ENCODE peak calls at places on chromosomes 6 and 20, in seven cellular contexts. One of them, this sample, is unnamed.
A peak's percentile ranks its signal among the peaks of the same experiment; 100 is the strongest.

GRCh38 chr6:157905590-157906337 is 75.9 kb upstream of the SYNJ2 start:
- DNase-seq in fibroblast of mammary gland: no peak
- DNase-seq in neuronal stem cell: no peak
- DNase-seq in left ventricle myocardium inferior: no peak
- DNase-seq in astrocyte: no peak
- DNase-seq in GM23338: peak; percentile 57
- DNase-seq in OCI-LY7: no peak
- DNase-seq in this sample: no peak

GRCh38 chr6:23040899-23041298 is 471.5 kb downstream of the HDGFL1 start:
- DNase-seq in fibroblast of mammary gland: no peak
- DNase-seq in neuronal stem cell: no peak
- DNase-seq in left ventricle myocardium inferior: no peak
- DNase-seq in astrocyte: no peak
- DNase-seq in GM23338: no peak
- DNase-seq in OCI-LY7: no peak
- DNase-seq in this sample: no peak

GRCh38 chr20:54132612-54133433 is 41.0 kb downstream of the CYP24A1 start:
- DNase-seq in fibroblast of mammary gland: peak; percentile 100
- DNase-seq in neuronal stem cell: peak; percentile 35
- DNase-seq in left ventricle myocardium inferior: no peak
- DNase-seq in astrocyte: peak; percentile 99
- DNase-seq in GM23338: peak; percentile 76
- DNase-seq in OCI-LY7: no peak
- DNase-seq in this sample: no peak

GRCh38 chr20:61976650-61977332 is 88.9 kb downstream of the TAF4 start:
- DNase-seq in fibroblast of mammary gland: no peak
- DNase-seq in neuronal stem cell: no peak
- DNase-seq in left ventricle myocardium inferior: no peak
- DNase-seq in astrocyte: no peak
- DNase-seq in GM23338: no peak
- DNase-seq in OCI-LY7: no peak
- DNase-seq in this sample: no peak

GRCh38 chr20:50394569-50394968 is 115.6 kb upstream of the PTPN1 start:
- DNase-seq in fibroblast of mammary gland: no peak
- DNase-seq in neuronal stem cell: no peak
- DNase-seq in left ventricle myocardium inferior: no peak
- DNase-seq in astrocyte: no peak
- DNase-seq in GM23338: no peak
- DNase-seq in OCI-LY7: no peak
- DNase-seq in this sample: no peak

GRCh38 chr20:17538517-17539170 is 7.5 kb upstream of the BFSP1 start:
- DNase-seq in fibroblast of mammary gland: peak; percentile 34
- DNase-seq in neuronal stem cell: no peak
- DNase-seq in left ventricle myocardium inferior: no peak
- DNase-seq in astrocyte: peak; percentile 44
- DNase-seq in GM23338: no peak
- DNase-seq in OCI-LY7: no peak
- DNase-seq in this sample: peak; percentile 64

GRCh38 chr6:87155920-87156600 is 695 bp downstream of the ZNF292 start:
- DNase-seq in fibroblast of mammary gland: peak; percentile 37
- DNase-seq in neuronal stem cell: peak; percentile 85
- DNase-seq in left ventricle myocardium inferior: peak; percentile 43
- DNase-seq in astrocyte: peak; percentile 44
- DNase-seq in GM23338: peak; percentile 85
- DNase-seq in OCI-LY7: peak; percentile 35
- DNase-seq in this sample: peak; percentile 56

GRCh38 chr20:43809206-43809819 is 82.5 kb upstream of the GTSF1L start:
- DNase-seq in fibroblast of mammary gland: no peak
- DNase-seq in neuronal stem cell: no peak
- DNase-seq in left ventricle myocardium inferior: no peak
- DNase-seq in astrocyte: no peak
- DNase-seq in GM23338: no peak
- DNase-seq in OCI-LY7: peak; percentile 3
- DNase-seq in this sample: no peak

GRCh38 chr20:33299111-33299603 is 16.1 kb downstream of the BPIFB1 start:
- DNase-seq in fibroblast of mammary gland: peak; percentile 35
- DNase-seq in neuronal stem cell: peak; percentile 70
- DNase-seq in left ventricle myocardium inferior: peak; percentile 52
- DNase-seq in astrocyte: peak; percentile 6
- DNase-seq in GM23338: peak; percentile 86
- DNase-seq in OCI-LY7: peak; percentile 60
- DNase-seq in this sample: peak; percentile 72

GRCh38 chr6:4413073-4413472 is 277.7 kb upstream of the ECI2 start:
- DNase-seq in fibroblast of mammary gland: peak; percentile 78
- DNase-seq in neuronal stem cell: no peak
- DNase-seq in left ventricle myocardium inferior: no peak
- DNase-seq in astrocyte: peak; percentile 56
- DNase-seq in GM23338: no peak
- DNase-seq in OCI-LY7: no peak
- DNase-seq in this sample: no peak

GRCh38 chr6:36075656-36076055 is 48.0 kb downstream of the MAPK14 start:
- DNase-seq in fibroblast of mammary gland: no peak
- DNase-seq in neuronal stem cell: no peak
- DNase-seq in left ventricle myocardium inferior: no peak
- DNase-seq in astrocyte: no peak
- DNase-seq in GM23338: peak; percentile 53
- DNase-seq in OCI-LY7: peak; percentile 43
- DNase-seq in this sample: no peak

GRCh38 chr6:110130362-110130761 is 49.1 kb downstream of the WASF1 start:
- DNase-seq in fibroblast of mammary gland: no peak
- DNase-seq in neuronal stem cell: no peak
- DNase-seq in left ventricle myocardium inferior: no peak
- DNase-seq in astrocyte: no peak
- DNase-seq in GM23338: no peak
- DNase-seq in OCI-LY7: no peak
- DNase-seq in this sample: no peak

GRCh38 chr6:111985202-111985731 is 68.6 kb upstream of the CCN6 start:
- DNase-seq in fibroblast of mammary gland: peak; percentile 94
- DNase-seq in neuronal stem cell: no peak
- DNase-seq in left ventricle myocardium inferior: no peak
- DNase-seq in astrocyte: peak; percentile 99
- DNase-seq in GM23338: peak; percentile 96
- DNase-seq in OCI-LY7: no peak
- DNase-seq in this sample: no peak

GRCh38 chr6:127464881-127465459 is 5.8 kb upstream of the KIAA0408 start:
- DNase-seq in fibroblast of mammary gland: peak; percentile 75
- DNase-seq in neuronal stem cell: peak; percentile 48
- DNase-seq in left ventricle myocardium inferior: peak; percentile 50
- DNase-seq in astrocyte: peak; percentile 51
- DNase-seq in GM23338: peak; percentile 89
- DNase-seq in OCI-LY7: peak; percentile 37
- DNase-seq in this sample: peak; percentile 84

GRCh38 chr20:16821211-16822089 is 73.3 kb downstream of the OTOR start:
- DNase-seq in fibroblast of mammary gland: peak; percentile 43
- DNase-seq in neuronal stem cell: peak; percentile 35
- DNase-seq in left ventricle myocardium inferior: no peak
- DNase-seq in astrocyte: peak; percentile 6
- DNase-seq in GM23338: peak; percentile 79
- DNase-seq in OCI-LY7: peak; percentile 57
- DNase-seq in this sample: peak; percentile 35

GRCh38 chr6:41584668-41585205 is 38.6 kb downstream of the FOXP4 start:
- DNase-seq in fibroblast of mammary gland: no peak
- DNase-seq in neuronal stem cell: no peak
- DNase-seq in left ventricle myocardium inferior: no peak
- DNase-seq in astrocyte: no peak
- DNase-seq in GM23338: peak; percentile 82
- DNase-seq in OCI-LY7: no peak
- DNase-seq in this sample: no peak

GRCh38 chr20:48148020-48148419 is 362.7 kb upstream of the SULF2 start:
- DNase-seq in fibroblast of mammary gland: no peak
- DNase-seq in neuronal stem cell: no peak
- DNase-seq in left ventricle myocardium inferior: no peak
- DNase-seq in astrocyte: no peak
- DNase-seq in GM23338: no peak
- DNase-seq in OCI-LY7: no peak
- DNase-seq in this sample: no peak

GRCh38 chr20:39823239-39823638 is 861.1 kb downstream of the DHX35 start:
- DNase-seq in fibroblast of mammary gland: peak; percentile 95
- DNase-seq in neuronal stem cell: no peak
- DNase-seq in left ventricle myocardium inferior: no peak
- DNase-seq in astrocyte: peak; percentile 96
- DNase-seq in GM23338: no peak
- DNase-seq in OCI-LY7: no peak
- DNase-seq in this sample: no peak

GRCh38 chr20:21352703-21353102 is 44.6 kb downstream of the NKX2-4 start:
- DNase-seq in fibroblast of mammary gland: peak; percentile 61
- DNase-seq in neuronal stem cell: no peak
- DNase-seq in left ventricle myocardium inferior: no peak
- DNase-seq in astrocyte: peak; percentile 72
- DNase-seq in GM23338: no peak
- DNase-seq in OCI-LY7: no peak
- DNase-seq in this sample: no peak

GRCh38 chr20:57267158-57267821 is 849 bp upstream of the BMP7 start:
- DNase-seq in fibroblast of mammary gland: no peak
- DNase-seq in neuronal stem cell: no peak
- DNase-seq in left ventricle myocardium inferior: no peak
- DNase-seq in astrocyte: no peak
- DNase-seq in GM23338: no peak
- DNase-seq in OCI-LY7: no peak
- DNase-seq in this sample: no peak

GRCh38 chr6:155250701-155251381 is 13.0 kb upstream of the CLDN20 start:
- DNase-seq in fibroblast of mammary gland: no peak
- DNase-seq in neuronal stem cell: no peak
- DNase-seq in left ventricle myocardium inferior: no peak
- DNase-seq in astrocyte: no peak
- DNase-seq in GM23338: no peak
- DNase-seq in OCI-LY7: no peak
- DNase-seq in this sample: no peak

GRCh38 chr6:22049002-22049401 is 247.8 kb downstream of the PRL start:
- DNase-seq in fibroblast of mammary gland: no peak
- DNase-seq in neuronal stem cell: no peak
- DNase-seq in left ventricle myocardium inferior: no peak
- DNase-seq in astrocyte: no peak
- DNase-seq in GM23338: no peak
- DNase-seq in OCI-LY7: no peak
- DNase-seq in this sample: no peak

DNA sequence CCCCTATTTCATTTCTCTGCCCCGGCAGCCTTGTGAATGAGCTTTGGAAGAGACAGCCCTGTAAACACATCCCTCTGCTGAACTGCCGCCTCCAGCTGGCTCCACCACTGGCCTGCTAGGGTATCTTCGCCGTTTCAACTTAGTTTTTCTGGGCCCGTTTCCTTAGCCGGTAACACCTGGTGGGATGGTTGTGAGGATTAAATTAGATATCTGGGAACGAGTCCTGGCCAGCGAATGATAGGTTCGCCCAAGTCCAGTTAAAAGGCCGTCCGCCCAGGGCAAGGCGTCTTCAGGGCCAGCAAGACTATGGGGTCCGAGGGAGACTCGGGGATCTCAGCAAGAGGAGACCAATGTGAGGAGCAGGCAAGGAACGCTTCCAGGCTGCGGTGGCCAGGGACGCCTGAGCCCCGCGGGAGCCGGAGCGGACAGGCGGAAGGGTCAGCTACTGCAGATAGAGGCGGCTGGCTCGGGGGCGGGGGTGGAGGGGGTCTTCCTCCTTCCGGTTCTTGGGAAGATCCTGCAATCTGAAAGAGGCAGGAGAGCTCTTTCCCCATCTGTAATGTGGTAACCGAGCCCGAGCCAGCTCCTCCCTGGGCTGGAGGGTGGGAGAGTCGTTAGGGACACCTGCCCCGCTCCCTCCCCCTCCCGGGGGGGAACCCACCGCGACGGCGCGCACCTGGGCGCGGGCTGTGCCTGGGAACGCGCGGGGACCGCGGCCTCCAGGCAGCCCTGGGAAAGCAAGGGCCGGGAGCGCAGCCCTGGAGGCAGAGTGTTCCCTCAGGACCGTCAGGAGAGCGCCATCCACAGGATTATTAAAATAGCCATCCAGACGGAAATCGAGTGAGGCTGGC is 4.5 kb upstream of the PTCRA start:
- DNase-seq in fibroblast of mammary gland: no peak
- DNase-seq in neuronal stem cell: peak; percentile 60
- DNase-seq in left ventricle myocardium inferior: no peak
- DNase-seq in astrocyte: no peak
- DNase-seq in GM23338: peak; percentile 94
- DNase-seq in OCI-LY7: no peak
- DNase-seq in this sample: no peak
- H3K4me3 ChIP-seq in fibroblast of mammary gland: no peak overlapping the region
- H3K4me3 ChIP-seq in neuronal stem cell: peak overlapping the region; percentile 87
- H3K4me3 ChIP-seq in left ventricle myocardium inferior: peak overlapping the region; percentile 55
- H3K4me3 ChIP-seq in astrocyte: peak overlapping the region; percentile 37
- H3K4me3 ChIP-seq in GM23338: peak overlapping the region; percentile 71
- H3K4me3 ChIP-seq in OCI-LY7: no peak overlapping the region
- H3K4me3 ChIP-seq in this sample: no peak overlapping the region

DNA sequence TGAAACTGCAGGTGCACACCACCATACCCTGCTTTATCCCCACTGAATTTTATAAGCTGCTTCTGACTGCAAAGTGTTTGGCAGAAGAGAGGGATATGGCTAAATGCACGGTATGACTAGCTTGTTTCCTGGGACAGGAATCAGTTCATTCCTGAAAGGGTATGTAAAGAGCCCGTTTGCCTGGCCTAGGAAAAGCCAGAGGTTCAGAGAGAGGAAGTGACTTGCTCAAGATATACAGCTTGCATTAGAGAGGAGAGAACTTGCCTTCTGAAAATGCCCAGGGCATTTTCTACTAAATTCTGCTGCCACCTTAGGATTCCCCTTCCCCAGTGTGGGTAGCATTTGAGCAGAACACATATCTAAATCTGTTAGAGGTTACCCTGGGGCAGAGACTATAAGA is 683 bp upstream of the GCNT2 start:
- DNase-seq in fibroblast of mammary gland: no peak
- DNase-seq in neuronal stem cell: no peak
- DNase-seq in left ventricle myocardium inferior: no peak
- DNase-seq in astrocyte: no peak
- DNase-seq in GM23338: peak; percentile 50
- DNase-seq in OCI-LY7: no peak
- DNase-seq in this sample: no peak
- H3K4me3 ChIP-seq in fibroblast of mammary gland: no peak overlapping the region
- H3K4me3 ChIP-seq in neuronal stem cell: no peak overlapping the region
- H3K4me3 ChIP-seq in left ventricle myocardium inferior: peak overlapping the region; percentile 61
- H3K4me3 ChIP-seq in astrocyte: no peak overlapping the region
- H3K4me3 ChIP-seq in GM23338: peak overlapping the region; percentile 41
- H3K4me3 ChIP-seq in OCI-LY7: no peak overlapping the region
- H3K4me3 ChIP-seq in this sample: no peak overlapping the region

DNA sequence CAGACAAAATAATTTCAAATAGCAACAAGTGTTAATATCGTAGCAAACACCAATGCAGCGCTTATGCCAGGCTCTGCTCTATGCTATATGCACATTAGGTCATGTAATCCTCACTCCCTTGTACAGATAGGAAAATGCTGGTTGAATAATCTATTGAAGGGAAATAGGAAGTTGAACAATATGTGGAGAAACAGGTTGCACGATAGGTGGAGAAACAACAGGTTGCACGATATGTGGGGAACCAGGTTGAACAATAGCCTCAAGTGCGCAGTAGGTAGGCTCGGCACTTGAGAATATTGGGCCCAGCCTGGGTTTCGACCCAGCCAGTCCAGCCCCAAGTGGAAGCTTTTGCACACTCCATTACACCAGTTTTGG is 91.1 kb upstream of the SIRPA start:
- DNase-seq in fibroblast of mammary gland: no peak
- DNase-seq in neuronal stem cell: no peak
- DNase-seq in left ventricle myocardium inferior: no peak
- DNase-seq in astrocyte: no peak
- DNase-seq in GM23338: no peak
- DNase-seq in OCI-LY7: no peak
- DNase-seq in this sample: no peak
- H3K4me3 ChIP-seq in fibroblast of mammary gland: no peak overlapping the region
- H3K4me3 ChIP-seq in neuronal stem cell: no peak overlapping the region
- H3K4me3 ChIP-seq in left ventricle myocardium inferior: peak overlapping the region; percentile 79
- H3K4me3 ChIP-seq in astrocyte: peak overlapping the region; percentile 54
- H3K4me3 ChIP-seq in GM23338: peak overlapping the region; percentile 63
- H3K4me3 ChIP-seq in OCI-LY7: no peak overlapping the region
- H3K4me3 ChIP-seq in this sample: no peak overlapping the region

GRCh38 chr6:170147056-170147787 is 143.7 kb downstream of the DLL1 start:
- DNase-seq in fibroblast of mammary gland: no peak
- DNase-seq in neuronal stem cell: no peak
- DNase-seq in left ventricle myocardium inferior: no peak
- DNase-seq in astrocyte: no peak
- DNase-seq in GM23338: no peak
- DNase-seq in OCI-LY7: no peak
- DNase-seq in this sample: no peak
- H3K4me3 ChIP-seq in fibroblast of mammary gland: no peak overlapping the region
- H3K4me3 ChIP-seq in neuronal stem cell: no peak overlapping the region
- H3K4me3 ChIP-seq in left ventricle myocardium inferior: peak overlapping the region; percentile 17
- H3K4me3 ChIP-seq in astrocyte: no peak overlapping the region
- H3K4me3 ChIP-seq in GM23338: no peak overlapping the region
- H3K4me3 ChIP-seq in OCI-LY7: no peak overlapping the region
- H3K4me3 ChIP-seq in this sample: no peak overlapping the region

This sample was measured in adrenal gland.